ENCODE peak calls at places on chromosomes 11 and 22, in ten cellular contexts. N is stimulated activated CD8-positive, alpha-beta memory T cell treated with anti-CD3 and anti-CD28 coated beads, Interleukin-12 subunit alpha, Interleukin-12 subunit beta, amount 100 ng/mL, for 1 hour; V is neural crest cell; E is NCI-H1930; G is NCI-H2029; D is ovary; S is left cardiac atrium; B is ELR; F is HT1080; X is tibial nerve. L is an unnamed sample.

GRCh38 chr22:27874756-27875155 is 44.3 kb downstream of the PITPNB start:
- DNase-seq in N (no peak), F (no peak), D (no peak), B (no peak), G (no peak), E (no peak), V (no peak), X (no peak), S (no peak), L (no peak)

GRCh38 chr11:36304349-36304748 is 8.3 kb downstream of the PRR5L start:
- DNase-seq in F (no peak), V (no peak), S (no peak), X (no peak), B (no peak), E (no peak), D (no peak), N (no peak), G (no peak), L (no peak)

GRCh38 chr11:34168642-34169051 is 63.2 kb downstream of the NAT10 start:
- DNase-seq in D (no peak), F (no peak), S (no peak), X (no peak), N (no peak), V (no peak), G (no peak), E (no peak), B (no peak), L (no peak)

GRCh38 chr22:38862375-38863329 is 9.4 kb downstream of the CBX6 start:
- DNase-seq in S (peak), F (no peak), V (no peak), G (no peak), N (no peak), B (peak), X (no peak), D (peak), E (no peak), L (peak)

GRCh38 chr22:38788417-38788816 is 5.5 kb downstream of the DNAL4 start:
- DNase-seq in V (no peak), N (no peak), D (peak), G (peak), F (peak), E (no peak), X (no peak), S (peak), B (peak), L (peak)

GRCh38 chr11:129380413-129380812 is 4.8 kb downstream of the BARX2 start:
- DNase-seq in F (no peak), G (no peak), V (no peak), N (no peak), B (no peak), X (no peak), D (no peak), S (no peak), E (no peak), L (no peak)

GRCh38 chr11:78920329-78920728 is 345.7 kb upstream of the NARS2 start:
- DNase-seq in F (no peak), N (no peak), S (no peak), D (no peak), E (no peak), X (no peak), V (no peak), B (no peak), G (no peak), L (no peak)

GRCh38 chr11:66848671-66849500 is 5.6 kb downstream of the RCE1 start:
- DNase-seq in B (no peak), S (no peak), N (no peak), E (no peak), X (no peak), D (no peak), F (no peak), V (no peak), G (no peak), L (no peak)

GRCh38 chr11:15940462-15941205 is 415.7 kb downstream of the SOX6 start:
- DNase-seq in S (no peak), D (no peak), X (no peak), G (no peak), F (no peak), N (no peak), E (no peak), B (no peak), V (no peak), L (no peak)

GRCh38 chr11:128214263-128214662 is 373.1 kb downstream of the ETS1 start:
- DNase-seq in E (no peak), X (no peak), N (no peak), V (no peak), G (no peak), F (no peak), S (no peak), B (no peak), D (no peak), L (no peak)

GRCh38 chr11:115238802-115239201 is 265.4 kb downstream of the CADM1 start:
- DNase-seq in V (no peak), F (no peak), E (no peak), B (no peak), D (no peak), X (no peak), N (no peak), S (no peak), G (no peak), L (peak)

GRCh38 chr11:494761-495536 is 12.1 kb downstream of the RNH1 start:
- DNase-seq in F (no peak), N (no peak), E (no peak), V (no peak), X (no peak), S (no peak), B (no peak), G (no peak), D (no peak), L (no peak)

GRCh38 chr11:61969391-61969758 is 1.9 kb upstream of the FTH1 start:
- DNase-seq in V (no peak), B (no peak), F (no peak), G (no peak), E (no peak), D (no peak), X (no peak), S (no peak), N (no peak), L (no peak)

GRCh38 chr11:104581246-104581980 is 316.8 kb downstream of the CASP12 start:
- DNase-seq in N (no peak), F (peak), V (no peak), S (no peak), G (no peak), X (no peak), E (no peak), B (peak), D (no peak), L (no peak)

GRCh38 chr11:22130462-22131053 is 62.3 kb upstream of the ANO5 start:
- DNase-seq in G (peak), F (peak), S (no peak), X (no peak), N (no peak), E (peak), B (no peak), D (no peak), V (no peak), L (no peak)

GRCh38 chr11:47314992-47315391 is 37.5 kb downstream of the MYBPC3 start:
- DNase-seq in S (no peak), F (no peak), D (no peak), N (no peak), E (no peak), B (peak), G (no peak), X (no peak), V (no peak), L (no peak)

GRCh38 chr22:40044870-40045834 is 50.4 kb downstream of the FAM83F start:
- DNase-seq in S (peak), F (peak), V (no peak), N (peak), E (peak), G (no peak), X (no peak), B (peak), D (peak), L (peak)

GRCh38 chr11:96388891-96389603 is 665 bp downstream of the CCDC82 start:
- DNase-seq in X (no peak), V (no peak), S (no peak), N (no peak), E (peak), D (no peak), F (peak), G (no peak), B (peak), L (no peak)

GRCh38 chr22:40216041-40216756 is 38.5 kb downstream of the TNRC6B start:
- DNase-seq in B (no peak), N (no peak), V (no peak), F (no peak), S (no peak), D (no peak), X (no peak), G (no peak), E (no peak), L (no peak)

GRCh38 chr11:22337571-22338464 is at the start of gene SLC17A6:
- DNase-seq in N (no peak), G (no peak), D (no peak), F (peak), S (no peak), B (peak), X (no peak), E (no peak), V (peak), L (peak)

GRCh38 chr11:2779499-2779980 is 79.7 kb upstream of the KCNQ1OT1 start:
- DNase-seq in E (no peak), V (no peak), X (no peak), N (no peak), G (no peak), S (no peak), F (no peak), B (no peak), D (peak), L (no peak)